ENCODE peak calls at places on chromosomes 5 and 9, in four cellular contexts. One of them, this sample, is unnamed.

GRCh38 chr5:65811895-65812294 is 89.9 kb downstream of the NLN start:
- DNase-seq in fibroblast of the aortic adventitia: peak; percentile 41
- DNase-seq in tibial artery: no peak
- DNase-seq in adrenal gland: no peak
- DNase-seq in this sample: no peak

GRCh38 chr5:39947657-39948056 is 522.9 kb upstream of the DAB2 start:
- DNase-seq in fibroblast of the aortic adventitia: peak; percentile 67
- DNase-seq in tibial artery: no peak
- DNase-seq in adrenal gland: no peak
- DNase-seq in this sample: no peak

GRCh38 chr9:19464764-19465570 is 56.2 kb downstream of the ACER2 start:
- DNase-seq in fibroblast of the aortic adventitia: peak; percentile 85
- DNase-seq in adrenal gland: peak; percentile 82
- DNase-seq in tibial artery: peak; percentile 49
- DNase-seq in this sample: peak; percentile 49

GRCh38 chr5:168883253-168883880 is 304.2 kb upstream of the PANK3 start:
- DNase-seq in fibroblast of the aortic adventitia: no peak
- DNase-seq in adrenal gland: no peak
- DNase-seq in tibial artery: no peak
- DNase-seq in this sample: no peak

GRCh38 chr5:143004361-143004802 is 234.2 kb downstream of the ARHGAP26 start:
- DNase-seq in fibroblast of the aortic adventitia: no peak
- DNase-seq in adrenal gland: no peak
- DNase-seq in tibial artery: no peak
- DNase-seq in this sample: no peak

GRCh38 chr9:120242397-120242796 is 337.6 kb downstream of the CDK5RAP2 start:
- DNase-seq in tibial artery: no peak
- DNase-seq in fibroblast of the aortic adventitia: no peak
- DNase-seq in adrenal gland: no peak
- DNase-seq in this sample: no peak

GRCh38 chr5:147140558-147140957 is 94.3 kb upstream of the STK32A start:
- DNase-seq in fibroblast of the aortic adventitia: no peak
- DNase-seq in tibial artery: no peak
- DNase-seq in adrenal gland: no peak
- DNase-seq in this sample: no peak

GRCh38 chr5:40093550-40093949 is 586.2 kb upstream of the PTGER4 start:
- DNase-seq in tibial artery: no peak
- DNase-seq in fibroblast of the aortic adventitia: no peak
- DNase-seq in adrenal gland: no peak
- DNase-seq in this sample: no peak

GRCh38 chr5:83701886-83702285 is 18.8 kb downstream of the HAPLN1 start:
- DNase-seq in adrenal gland: no peak
- DNase-seq in tibial artery: no peak
- DNase-seq in fibroblast of the aortic adventitia: peak; percentile 38
- DNase-seq in this sample: no peak

GRCh38 chr9:114591206-114591853 is 3.8 kb downstream of the ATP6V1G1 start:
- DNase-seq in tibial artery: no peak
- DNase-seq in adrenal gland: no peak
- DNase-seq in fibroblast of the aortic adventitia: peak; percentile 30
- DNase-seq in this sample: no peak

GRCh38 chr9:86098793-86099694 is at the start of gene GOLM1:
- DNase-seq in tibial artery: peak; percentile 30
- DNase-seq in adrenal gland: peak; percentile 49
- DNase-seq in fibroblast of the aortic adventitia: peak; percentile 50
- DNase-seq in this sample: peak; percentile 17

GRCh38 chr9:70525553-70525952 is 111.1 kb upstream of the KLF9 start:
- DNase-seq in fibroblast of the aortic adventitia: peak; percentile 73
- DNase-seq in tibial artery: no peak
- DNase-seq in adrenal gland: no peak
- DNase-seq in this sample: no peak

GRCh38 chr5:5584751-5585150 is 162.3 kb downstream of the ICE1 start:
- DNase-seq in adrenal gland: no peak
- DNase-seq in tibial artery: no peak
- DNase-seq in fibroblast of the aortic adventitia: no peak
- DNase-seq in this sample: no peak

GRCh38 chr5:168066536-168067208 is 224.8 kb upstream of the WWC1 start:
- DNase-seq in adrenal gland: no peak
- DNase-seq in tibial artery: no peak
- DNase-seq in fibroblast of the aortic adventitia: no peak
- DNase-seq in this sample: no peak

GRCh38 chr5:56850423-56850822 is 35.1 kb downstream of the MAP3K1 start:
- DNase-seq in adrenal gland: no peak
- DNase-seq in fibroblast of the aortic adventitia: no peak
- DNase-seq in tibial artery: no peak
- DNase-seq in this sample: no peak

GRCh38 chr9:114209151-114209550 is 53.8 kb downstream of the COL27A1 start:
- DNase-seq in fibroblast of the aortic adventitia: no peak
- DNase-seq in adrenal gland: no peak
- DNase-seq in tibial artery: no peak
- DNase-seq in this sample: no peak

GRCh38 chr5:140965905-140966292 is 377 bp upstream of the PCDHAC2 start:
- DNase-seq in fibroblast of the aortic adventitia: no peak
- DNase-seq in adrenal gland: no peak
- DNase-seq in tibial artery: no peak
- DNase-seq in this sample: no peak

GRCh38 chr5:56527174-56527573 is 288.2 kb upstream of the MAP3K1 start:
- DNase-seq in tibial artery: no peak
- DNase-seq in adrenal gland: no peak
- DNase-seq in fibroblast of the aortic adventitia: no peak
- DNase-seq in this sample: no peak

GRCh38 chr9:82031538-82032280 is 43.1 kb downstream of the SPATA31D1 start:
- DNase-seq in adrenal gland: peak; percentile 80
- DNase-seq in tibial artery: peak; percentile 63
- DNase-seq in fibroblast of the aortic adventitia: peak; percentile 94
- DNase-seq in this sample: peak; percentile 38

GRCh38 chr9:16501098-16501663 is 369.3 kb downstream of the BNC2 start:
- DNase-seq in adrenal gland: no peak
- DNase-seq in fibroblast of the aortic adventitia: peak; percentile 77
- DNase-seq in tibial artery: no peak
- DNase-seq in this sample: no peak

GRCh38 chr9:79774356-79774755 is 202.6 kb downstream of the TLE4 start:
- DNase-seq in adrenal gland: no peak
- DNase-seq in fibroblast of the aortic adventitia: no peak
- DNase-seq in tibial artery: no peak
- DNase-seq in this sample: no peak

GRCh38 chr5:154583545-154584168 is 105.6 kb upstream of the HAND1 start:
- DNase-seq in adrenal gland: no peak
- DNase-seq in tibial artery: no peak
- DNase-seq in fibroblast of the aortic adventitia: no peak
- DNase-seq in this sample: no peak

GRCh38 chr5:136212252-136212721 is 19.3 kb upstream of the SMIM32 start:
- DNase-seq in tibial artery: peak; percentile 50
- DNase-seq in adrenal gland: peak; percentile 63
- DNase-seq in fibroblast of the aortic adventitia: peak; percentile 63
- DNase-seq in this sample: peak; percentile 26

GRCh38 chr5:135031813-135032612 is 2.0 kb downstream of the PITX1 start:
- DNase-seq in adrenal gland: no peak
- DNase-seq in tibial artery: no peak
- DNase-seq in fibroblast of the aortic adventitia: peak; percentile 25
- DNase-seq in this sample: no peak

GRCh38 chr9:121674952-121675351 is 23.5 kb downstream of the DAB2IP start:
- DNase-seq in adrenal gland: no peak
- DNase-seq in fibroblast of the aortic adventitia: no peak
- DNase-seq in tibial artery: no peak
- DNase-seq in this sample: no peak

GRCh38 chr5:157288405-157289163 is 22.7 kb downstream of the CYFIP2 start:
- DNase-seq in adrenal gland: no peak
- DNase-seq in fibroblast of the aortic adventitia: no peak
- DNase-seq in tibial artery: no peak
- DNase-seq in this sample: no peak

GRCh38 chr9:27117489-27118135 is 8.6 kb downstream of the TEK start:
- DNase-seq in tibial artery: peak; percentile 54
- DNase-seq in adrenal gland: peak; percentile 35
- DNase-seq in fibroblast of the aortic adventitia: peak; percentile 87
- DNase-seq in this sample: no peak

GRCh38 chr5:14714706-14715105 is 50.2 kb downstream of the OTULIN start:
- DNase-seq in tibial artery: no peak
- DNase-seq in fibroblast of the aortic adventitia: no peak
- DNase-seq in adrenal gland: no peak
- DNase-seq in this sample: no peak

GRCh38 chr9:3963266-3964019 is 336.4 kb downstream of the GLIS3 start:
- DNase-seq in tibial artery: peak; percentile 42
- DNase-seq in adrenal gland: peak; percentile 52
- DNase-seq in fibroblast of the aortic adventitia: peak; percentile 86
- DNase-seq in this sample: no peak

GRCh38 chr9:85045271-85045670 is 375.7 kb downstream of the NTRK2 start:
- DNase-seq in fibroblast of the aortic adventitia: no peak
- DNase-seq in adrenal gland: no peak
- DNase-seq in tibial artery: no peak
- DNase-seq in this sample: no peak

GRCh38 chr9:121910491-121911040 is 182.5 kb downstream of the TTLL11 start:
- DNase-seq in adrenal gland: no peak
- DNase-seq in tibial artery: no peak
- DNase-seq in fibroblast of the aortic adventitia: peak; percentile 28
- DNase-seq in this sample: no peak

GRCh38 chr5:68447530-68447929 is 232.0 kb downstream of the PIK3R1 start:
- DNase-seq in adrenal gland: no peak
- DNase-seq in tibial artery: no peak
- DNase-seq in fibroblast of the aortic adventitia: no peak
- DNase-seq in this sample: no peak

GRCh38 chr5:147617191-147617606 is 107.3 kb upstream of the DPYSL3 start:
- DNase-seq in tibial artery: no peak
- DNase-seq in adrenal gland: peak; percentile 29
- DNase-seq in fibroblast of the aortic adventitia: peak; percentile 56
- DNase-seq in this sample: no peak

GRCh38 chr5:176944276-176944675 is 45.1 kb upstream of the HK3 start:
- DNase-seq in adrenal gland: no peak
- DNase-seq in fibroblast of the aortic adventitia: no peak
- DNase-seq in tibial artery: no peak
- DNase-seq in this sample: peak; percentile 19

GRCh38 chr9:135752281-135753204 is 50.6 kb downstream of the KCNT1 start:
- DNase-seq in fibroblast of the aortic adventitia: no peak
- DNase-seq in tibial artery: no peak
- DNase-seq in adrenal gland: no peak
- DNase-seq in this sample: no peak

GRCh38 chr5:74141053-74141452 is 499.5 kb downstream of the ENC1 start:
- DNase-seq in fibroblast of the aortic adventitia: peak; percentile 74
- DNase-seq in tibial artery: no peak
- DNase-seq in adrenal gland: no peak
- DNase-seq in this sample: no peak
- TF ChIP-seq CTCF in fibroblast of the aortic adventitia: no peak
- TF ChIP-seq CTCF in tibial artery: no peak
- TF ChIP-seq CTCF in adrenal gland: no peak
- TF ChIP-seq CTCF in this sample: no peak

GRCh38 chr9:36637491-36638270 is 65.0 kb downstream of the MELK start:
- DNase-seq in fibroblast of the aortic adventitia: peak; percentile 6
- DNase-seq in adrenal gland: no peak
- DNase-seq in tibial artery: no peak
- DNase-seq in this sample: no peak

GRCh38 chr9:36632892-36633291 is 60.2 kb downstream of the MELK start:
- DNase-seq in adrenal gland: no peak
- DNase-seq in fibroblast of the aortic adventitia: peak; percentile 70
- DNase-seq in tibial artery: no peak
- DNase-seq in this sample: no peak
- TF ChIP-seq CTCF in adrenal gland: peak; percentile 64
- TF ChIP-seq CTCF in fibroblast of the aortic adventitia: peak; percentile 57
- TF ChIP-seq CTCF in tibial artery: peak; percentile 21
- TF ChIP-seq CTCF in this sample: peak; percentile 54

GRCh38 chr9:32552172-32552872 is at the start of the genes SMIM27 and TOPORS:
- DNase-seq in adrenal gland: peak; percentile 90
- DNase-seq in tibial artery: peak; percentile 89
- DNase-seq in fibroblast of the aortic adventitia: peak; percentile 90
- DNase-seq in this sample: peak; percentile 86
- TF ChIP-seq CTCF in adrenal gland: no peak
- TF ChIP-seq CTCF in tibial artery: no peak
- TF ChIP-seq CTCF in fibroblast of the aortic adventitia: no peak
- TF ChIP-seq CTCF in this sample: no peak

GRCh38 chr5:93899026-93899600 is 157.7 kb upstream of the POU5F2 start:
- DNase-seq in adrenal gland: no peak
- DNase-seq in tibial artery: no peak
- DNase-seq in fibroblast of the aortic adventitia: no peak
- DNase-seq in this sample: no peak
- TF ChIP-seq CTCF in adrenal gland: no peak
- TF ChIP-seq CTCF in tibial artery: no peak
- TF ChIP-seq CTCF in fibroblast of the aortic adventitia: peak; percentile 30
- TF ChIP-seq CTCF in this sample: no peak

GRCh38 chr5:9207820-9208418 is 338.0 kb downstream of the SEMA5A start:
- DNase-seq in adrenal gland: no peak
- DNase-seq in fibroblast of the aortic adventitia: peak; percentile 78
- DNase-seq in tibial artery: no peak
- DNase-seq in this sample: no peak
- TF ChIP-seq CTCF in adrenal gland: peak; percentile 65
- TF ChIP-seq CTCF in fibroblast of the aortic adventitia: peak; percentile 48
- TF ChIP-seq CTCF in tibial artery: peak; percentile 50
- TF ChIP-seq CTCF in this sample: peak; percentile 16

GRCh38 chr9:108105885-108106284 is 616.3 kb upstream of the KLF4 start:
- DNase-seq in tibial artery: no peak
- DNase-seq in fibroblast of the aortic adventitia: peak; percentile 25
- DNase-seq in adrenal gland: no peak
- DNase-seq in this sample: no peak
- TF ChIP-seq CTCF in tibial artery: no peak
- TF ChIP-seq CTCF in fibroblast of the aortic adventitia: peak; percentile 32
- TF ChIP-seq CTCF in adrenal gland: no peak
- TF ChIP-seq CTCF in this sample: no peak

DNA sequence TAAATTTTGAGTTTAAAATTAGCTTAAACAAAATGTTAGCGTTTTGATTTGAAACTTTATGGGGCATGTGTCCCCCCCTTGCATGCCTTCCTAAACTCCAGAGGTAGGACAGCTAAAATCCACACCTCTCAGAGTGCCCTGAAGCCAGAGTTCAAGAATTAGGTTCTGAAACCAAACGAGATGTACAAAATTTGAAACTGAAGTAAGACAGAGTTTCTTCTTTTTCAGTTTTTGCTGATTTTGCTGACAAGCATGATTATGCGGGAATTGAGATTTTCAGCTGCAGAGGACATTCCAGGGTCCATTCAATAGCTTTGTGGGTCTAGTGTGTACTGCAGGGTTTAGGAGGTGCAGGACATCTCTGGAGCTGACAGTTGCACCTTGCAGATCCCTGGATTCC is 17.1 kb upstream of the LOX start:
- DNase-seq in adrenal gland: no peak
- DNase-seq in fibroblast of the aortic adventitia: no peak
- DNase-seq in tibial artery: no peak
- DNase-seq in this sample: no peak
- TF ChIP-seq CTCF in adrenal gland: no peak
- TF ChIP-seq CTCF in fibroblast of the aortic adventitia: no peak
- TF ChIP-seq CTCF in tibial artery: no peak
- TF ChIP-seq CTCF in this sample: no peak